ENCODE peak calls at places on chromosomes 13 and 19, in six cellular contexts. C is activated T-helper 1 cell treated with Interleukin-2 at 50 U/mL for 16 hours; T is activated CD4-positive, alpha-beta T cell treated with anti-CD3 and anti-CD28 coated beads, Interleukin-2, amount 10 ng/mL, durations not matched to agents 7 days and 5 days; K is ovary; F is stimulated activated CD4-positive, alpha-beta T cell treated with anti-CD3 and anti-CD28 coated beads, Interleukin-4, amount 100 ng/mL, for 48 hours; I is islet precursor cell. R is an unnamed sample.

GRCh38 chr19:46624958-46625661 is at the start of gene PTGIR:
- DNase-seq in T (peak), C (no peak), I (peak), K (no peak), F (no peak), R (peak)

GRCh38 chr13:79128158-79128557 is 277.9 kb downstream of the RBM26 start:
- DNase-seq in I (no peak), C (no peak), F (no peak), T (no peak), K (no peak), R (no peak)

GRCh38 chr19:48964205-48965032 is 690 bp upstream of the FTL start:
- DNase-seq in F (no peak), K (no peak), T (no peak), C (no peak), I (no peak), R (no peak)

GRCh38 chr19:588093-588742 is 1.5 kb upstream of the HCN2 start:
- DNase-seq in C (peak), I (peak), K (no peak), F (peak), T (peak), R (no peak)

GRCh38 chr19:18975011-18975410 is 34.0 kb upstream of the HOMER3 start:
- DNase-seq in I (no peak), C (no peak), T (no peak), K (no peak), F (no peak), R (no peak)

GRCh38 chr19:35043906-35044305 is 2.4 kb downstream of the HPN start:
- DNase-seq in T (no peak), K (no peak), F (no peak), C (no peak), I (peak), R (no peak)

GRCh38 chr13:43874512-43875092 is 4.9 kb downstream of the CCDC122 start:
- DNase-seq in I (no peak), F (no peak), T (no peak), C (no peak), K (no peak), R (no peak)

GRCh38 chr13:47039106-47039505 is 142.3 kb upstream of the HTR2A start:
- DNase-seq in I (no peak), T (no peak), C (no peak), K (no peak), F (no peak), R (no peak)

GRCh38 chr13:102244617-102245227 is 157.1 kb downstream of the FGF14 start:
- DNase-seq in K (no peak), F (no peak), C (no peak), T (no peak), I (no peak), R (no peak)

GRCh38 chr13:39942901-39943273 is 287.4 kb downstream of the COG6 start:
- DNase-seq in T (peak), C (peak), I (peak), F (peak), K (peak), R (peak)

GRCh38 chr13:107866007-107866665 is 349.2 kb downstream of the LIG4 start:
- DNase-seq in T (no peak), I (peak), F (no peak), K (no peak), C (no peak), R (no peak)

GRCh38 chr19:35132254-35132653 is 2.6 kb downstream of the LGI4 start:
- DNase-seq in K (no peak), C (no peak), F (no peak), I (no peak), T (no peak), R (no peak)

GRCh38 chr19:53254451-53255341 is at the start of gene ZNF677:
- DNase-seq in K (peak), C (peak), T (peak), F (peak), I (peak), R (peak)

GRCh38 chr13:109778102-109778542 is 8.3 kb downstream of the IRS2 start:
- DNase-seq in I (no peak), K (no peak), F (no peak), C (no peak), T (peak), R (no peak)

GRCh38 chr19:41883821-41884733 is 1.1 kb downstream of the ARHGEF1 start:
- DNase-seq in F (peak), T (peak), C (peak), K (peak), I (peak), R (peak)

GRCh38 chr13:110869805-110870706 is 44.8 kb downstream of the ANKRD10 start:
- DNase-seq in I (peak), K (peak), F (no peak), C (no peak), T (no peak), R (peak)

GRCh38 chr13:95535243-95535642 is 17.3 kb upstream of the CLDN10 start:
- DNase-seq in C (no peak), K (no peak), F (no peak), T (no peak), I (peak), R (no peak)

GRCh38 chr13:44305845-44306244 is 67.8 kb upstream of the SERP2 start:
- DNase-seq in F (no peak), K (no peak), I (no peak), T (no peak), C (no peak), R (no peak)

GRCh38 chr19:44848805-44849457 is 2.8 kb downstream of the NECTIN2 start:
- DNase-seq in I (peak), T (no peak), F (no peak), C (no peak), K (peak), R (no peak)

GRCh38 chr19:40512473-40513344 is 45.9 kb downstream of the SPTBN4 start:
- DNase-seq in T (no peak), C (no peak), F (no peak), K (no peak), I (peak), R (no peak)

GRCh38 chr13:29508130-29508873 is 87.2 kb downstream of the SLC7A1 start:
- DNase-seq in T (peak), I (peak), C (peak), K (peak), F (peak), R (peak)

GRCh38 chr19:44856438-44857083 is 10.5 kb downstream of the NECTIN2 start:
- DNase-seq in I (no peak), C (no peak), K (no peak), F (no peak), T (no peak), R (no peak)

GRCh38 chr19:4738734-4739133 is 15.1 kb upstream of the DPP9 start:
- DNase-seq in I (no peak), K (no peak), C (no peak), F (no peak), T (no peak), R (no peak)

GRCh38 chr19:4937060-4937459 is 27.8 kb downstream of the UHRF1 start:
- DNase-seq in C (no peak), I (no peak), T (no peak), K (no peak), F (no peak), R (no peak)